ENCODE peak calls at places on chromosomes 16 and 17, in eight cellular contexts. B, A, V, M, Z, Q, D and P are unnamed samples.

GRCh38 chr16:30485818-30486436 is 13.4 kb downstream of the ITGAL start:
- DNase-seq in Q (no peak), A (no peak), V (no peak), M (peak; percentile 28), Z (no peak), B (no peak), D (no peak), P (no peak)

GRCh38 chr16:54938351-54939346 is 8.0 kb downstream of the IRX5 start:
- DNase-seq in Q (no peak), M (no peak), B (peak; percentile 45), A (no peak), V (peak; percentile 57), Z (no peak), D (no peak), P (no peak)

GRCh38 chr16:10572611-10573010 is 7.8 kb downstream of the EMP2 start:
- DNase-seq in M (no peak), V (no peak), B (no peak), Z (no peak), A (no peak), Q (no peak), D (no peak), P (no peak)

GRCh38 chr17:731943-732787 is at the start of gene TLCD3A:
- DNase-seq in Q (peak; percentile 86), A (peak; percentile 85), V (peak; percentile 35), Z (peak; percentile 36), M (peak; percentile 90), B (peak; percentile 79), D (peak; percentile 12), P (peak; percentile 72)

GRCh38 chr17:22506861-22507260 is 814.5 kb downstream of the KCNJ18 start:
- DNase-seq in A (no peak), Z (no peak), Q (no peak), D (no peak), B (no peak), V (no peak), M (no peak), P (no peak)

GRCh38 chr17:51305182-51305581 is 44.8 kb downstream of the UTP18 start:
- DNase-seq in A (no peak), Q (no peak), M (no peak), Z (no peak), B (no peak), V (no peak), D (no peak), P (no peak)

GRCh38 chr16:49884033-49884707 is 28.3 kb upstream of the ZNF423 start:
- DNase-seq in B (no peak), M (no peak), D (no peak), A (no peak), V (no peak), Z (no peak), Q (no peak), P (peak; percentile 82)

GRCh38 chr17:73821665-73822064 is 177.4 kb upstream of the SDK2 start:
- DNase-seq in Z (no peak), D (no peak), V (no peak), A (no peak), M (no peak), B (no peak), Q (no peak), P (no peak)

GRCh38 chr16:55954906-55955305 is 79.7 kb upstream of the CES5A start:
- DNase-seq in B (no peak), M (no peak), V (no peak), Q (no peak), A (no peak), D (no peak), Z (no peak), P (no peak)

GRCh38 chr16:64481497-64481896 is 640.4 kb downstream of the CDH11 start:
- DNase-seq in A (no peak), V (no peak), M (no peak), D (no peak), B (no peak), Q (no peak), Z (no peak), P (no peak)

GRCh38 chr17:57561072-57561861 is 183.8 kb downstream of the CCDC182 start:
- DNase-seq in V (no peak), Z (no peak), B (no peak), Q (peak; percentile 75), D (no peak), A (no peak), M (no peak), P (no peak)

GRCh38 chr16:83356266-83356665 is 451.5 kb upstream of the HSBP1 start:
- DNase-seq in Z (peak; percentile 66), Q (peak; percentile 69), V (peak; percentile 30), D (no peak), A (no peak), B (peak; percentile 24), M (peak; percentile 58), P (no peak)

GRCh38 chr16:21116148-21116693 is 34.4 kb downstream of the DNAH3 start:
- DNase-seq in V (peak; percentile 46), M (no peak), D (no peak), Q (no peak), Z (no peak), B (no peak), A (no peak), P (no peak)

GRCh38 chr17:69222707-69223106 is 5.9 kb downstream of the ABCA10 start:
- DNase-seq in B (no peak), D (no peak), V (no peak), Q (no peak), M (no peak), Z (no peak), A (no peak), P (no peak)